ENCODE peak calls at places on chromosomes 6 and 20, in ten cellular contexts. One of them, this sample, is unnamed.

GRCh38 chr6:69791065-69791471 is 5.7 kb downstream of the LMBRD1 start:
- DNase-seq in transverse colon: no peak
- DNase-seq in SK-N-SH: no peak
- DNase-seq in GM23338: peak; percentile 42
- DNase-seq in stomach: no peak
- DNase-seq in sigmoid colon: no peak
- DNase-seq in endothelial cell of umbilical vein: no peak
- DNase-seq in breast epithelium: no peak
- DNase-seq in K562: no peak
- DNase-seq in HCT116: no peak
- DNase-seq in this sample: no peak

GRCh38 chr20:34112600-34113061 is 588 bp upstream of the EIF2S2 start:
- DNase-seq in sigmoid colon: peak; percentile 71
- DNase-seq in breast epithelium: no peak
- DNase-seq in HCT116: no peak
- DNase-seq in endothelial cell of umbilical vein: peak; percentile 76
- DNase-seq in stomach: peak; percentile 32
- DNase-seq in GM23338: peak; percentile 42
- DNase-seq in SK-N-SH: peak; percentile 60
- DNase-seq in transverse colon: peak; percentile 36
- DNase-seq in K562: no peak
- DNase-seq in this sample: no peak

GRCh38 chr6:70956451-70957283 is at the start of gene B3GAT2:
- DNase-seq in endothelial cell of umbilical vein: peak; percentile 23
- DNase-seq in SK-N-SH: peak; percentile 70
- DNase-seq in transverse colon: no peak
- DNase-seq in breast epithelium: no peak
- DNase-seq in stomach: no peak
- DNase-seq in sigmoid colon: peak; percentile 61
- DNase-seq in GM23338: peak; percentile 66
- DNase-seq in K562: no peak
- DNase-seq in HCT116: no peak
- DNase-seq in this sample: no peak

GRCh38 chr6:108518714-108519576 is 41.8 kb upstream of the FOXO3 start:
- DNase-seq in breast epithelium: no peak
- DNase-seq in SK-N-SH: peak; percentile 30
- DNase-seq in K562: no peak
- DNase-seq in endothelial cell of umbilical vein: peak; percentile 13
- DNase-seq in transverse colon: no peak
- DNase-seq in stomach: no peak
- DNase-seq in HCT116: peak; percentile 54
- DNase-seq in sigmoid colon: no peak
- DNase-seq in GM23338: peak; percentile 76
- DNase-seq in this sample: no peak

GRCh38 chr20:9409981-9410380 is 104.4 kb upstream of the LAMP5 start:
- DNase-seq in transverse colon: no peak
- DNase-seq in GM23338: no peak
- DNase-seq in SK-N-SH: no peak
- DNase-seq in breast epithelium: no peak
- DNase-seq in HCT116: no peak
- DNase-seq in K562: no peak
- DNase-seq in endothelial cell of umbilical vein: no peak
- DNase-seq in stomach: no peak
- DNase-seq in sigmoid colon: no peak
- DNase-seq in this sample: no peak

GRCh38 chr6:28003661-28004060 is 46.6 kb downstream of the OR2B6 start:
- DNase-seq in GM23338: no peak
- DNase-seq in breast epithelium: no peak
- DNase-seq in SK-N-SH: no peak
- DNase-seq in stomach: no peak
- DNase-seq in transverse colon: no peak
- DNase-seq in HCT116: no peak
- DNase-seq in endothelial cell of umbilical vein: no peak
- DNase-seq in sigmoid colon: no peak
- DNase-seq in K562: no peak
- DNase-seq in this sample: no peak

GRCh38 chr6:66103954-66104353 is 396.9 kb upstream of the EYS start:
- DNase-seq in sigmoid colon: no peak
- DNase-seq in HCT116: no peak
- DNase-seq in GM23338: no peak
- DNase-seq in endothelial cell of umbilical vein: no peak
- DNase-seq in K562: no peak
- DNase-seq in stomach: no peak
- DNase-seq in breast epithelium: no peak
- DNase-seq in SK-N-SH: no peak
- DNase-seq in transverse colon: no peak
- DNase-seq in this sample: no peak

GRCh38 chr6:112881828-112882227 is 534.7 kb downstream of the RFPL4B start:
- DNase-seq in transverse colon: no peak
- DNase-seq in GM23338: no peak
- DNase-seq in K562: no peak
- DNase-seq in breast epithelium: no peak
- DNase-seq in stomach: no peak
- DNase-seq in sigmoid colon: no peak
- DNase-seq in SK-N-SH: no peak
- DNase-seq in endothelial cell of umbilical vein: no peak
- DNase-seq in HCT116: no peak
- DNase-seq in this sample: no peak

GRCh38 chr20:44461142-44461802 is 14.4 kb upstream of the TTPAL start:
- DNase-seq in K562: no peak
- DNase-seq in GM23338: no peak
- DNase-seq in endothelial cell of umbilical vein: no peak
- DNase-seq in SK-N-SH: no peak
- DNase-seq in stomach: no peak
- DNase-seq in transverse colon: peak; percentile 25
- DNase-seq in sigmoid colon: no peak
- DNase-seq in HCT116: no peak
- DNase-seq in breast epithelium: no peak
- DNase-seq in this sample: no peak

GRCh38 chr6:107822154-107823046 is 1.7 kb downstream of the SCML4 start:
- DNase-seq in breast epithelium: no peak
- DNase-seq in endothelial cell of umbilical vein: no peak
- DNase-seq in K562: no peak
- DNase-seq in transverse colon: peak; percentile 26
- DNase-seq in sigmoid colon: no peak
- DNase-seq in SK-N-SH: no peak
- DNase-seq in stomach: no peak
- DNase-seq in HCT116: no peak
- DNase-seq in GM23338: no peak
- DNase-seq in this sample: no peak

GRCh38 chr20:46099491-46100287 is 9.9 kb upstream of the NCOA5 start:
- DNase-seq in transverse colon: peak; percentile 42
- DNase-seq in endothelial cell of umbilical vein: peak; percentile 19
- DNase-seq in breast epithelium: no peak
- DNase-seq in SK-N-SH: no peak
- DNase-seq in sigmoid colon: no peak
- DNase-seq in stomach: no peak
- DNase-seq in HCT116: no peak
- DNase-seq in GM23338: peak; percentile 76
- DNase-seq in K562: no peak
- DNase-seq in this sample: no peak

GRCh38 chr20:48483667-48484066 is 344.1 kb downstream of the PREX1 start:
- DNase-seq in GM23338: no peak
- DNase-seq in breast epithelium: no peak
- DNase-seq in stomach: no peak
- DNase-seq in K562: no peak
- DNase-seq in HCT116: no peak
- DNase-seq in transverse colon: no peak
- DNase-seq in endothelial cell of umbilical vein: no peak
- DNase-seq in sigmoid colon: peak; percentile 12
- DNase-seq in SK-N-SH: no peak
- DNase-seq in this sample: no peak

GRCh38 chr6:109051301-109051700 is 43.3 kb downstream of the SESN1 start:
- DNase-seq in breast epithelium: no peak
- DNase-seq in transverse colon: no peak
- DNase-seq in sigmoid colon: no peak
- DNase-seq in K562: no peak
- DNase-seq in HCT116: no peak
- DNase-seq in stomach: no peak
- DNase-seq in GM23338: no peak
- DNase-seq in endothelial cell of umbilical vein: no peak
- DNase-seq in SK-N-SH: no peak
- DNase-seq in this sample: no peak

GRCh38 chr6:53484409-53485280 is 60.3 kb downstream of the GCLC start:
- DNase-seq in stomach: peak; percentile 83
- DNase-seq in breast epithelium: no peak
- DNase-seq in GM23338: peak; percentile 83
- DNase-seq in K562: peak; percentile 53
- DNase-seq in sigmoid colon: peak; percentile 84
- DNase-seq in transverse colon: peak; percentile 77
- DNase-seq in SK-N-SH: peak; percentile 27
- DNase-seq in HCT116: peak; percentile 55
- DNase-seq in endothelial cell of umbilical vein: peak; percentile 84
- DNase-seq in this sample: no peak

GRCh38 chr6:153625089-153625488 is 414.0 kb upstream of the OPRM1 start:
- DNase-seq in SK-N-SH: no peak
- DNase-seq in endothelial cell of umbilical vein: no peak
- DNase-seq in GM23338: peak; percentile 24
- DNase-seq in K562: no peak
- DNase-seq in transverse colon: no peak
- DNase-seq in stomach: no peak
- DNase-seq in breast epithelium: no peak
- DNase-seq in sigmoid colon: no peak
- DNase-seq in HCT116: no peak
- DNase-seq in this sample: no peak

GRCh38 chr6:81999826-82000225 is 247.3 kb upstream of the TENT5A start:
- DNase-seq in SK-N-SH: no peak
- DNase-seq in endothelial cell of umbilical vein: no peak
- DNase-seq in K562: no peak
- DNase-seq in HCT116: no peak
- DNase-seq in sigmoid colon: no peak
- DNase-seq in transverse colon: no peak
- DNase-seq in GM23338: no peak
- DNase-seq in breast epithelium: no peak
- DNase-seq in stomach: no peak
- DNase-seq in this sample: no peak

GRCh38 chr6:139657121-139657520 is 282.7 kb upstream of the CITED2 start:
- DNase-seq in K562: no peak
- DNase-seq in HCT116: no peak
- DNase-seq in SK-N-SH: no peak
- DNase-seq in breast epithelium: no peak
- DNase-seq in stomach: no peak
- DNase-seq in transverse colon: no peak
- DNase-seq in sigmoid colon: no peak
- DNase-seq in GM23338: no peak
- DNase-seq in endothelial cell of umbilical vein: no peak
- DNase-seq in this sample: no peak
- TF ChIP-seq POLR2AphosphoS5 in K562: no peak
- TF ChIP-seq POLR2AphosphoS5 in HCT116: no peak
- TF ChIP-seq POLR2AphosphoS5 in SK-N-SH: no peak
- TF ChIP-seq POLR2AphosphoS5 in breast epithelium: no peak
- TF ChIP-seq POLR2AphosphoS5 in stomach: no peak
- TF ChIP-seq POLR2AphosphoS5 in transverse colon: no peak
- TF ChIP-seq POLR2AphosphoS5 in sigmoid colon: no peak
- TF ChIP-seq POLR2AphosphoS5 in GM23338: no peak
- TF ChIP-seq POLR2AphosphoS5 in endothelial cell of umbilical vein: no peak
- TF ChIP-seq POLR2AphosphoS5 in this sample: no peak

GRCh38 chr6:12363651-12364381 is 73.7 kb downstream of the EDN1 start:
- DNase-seq in stomach: peak; percentile 75
- DNase-seq in K562: no peak
- DNase-seq in endothelial cell of umbilical vein: no peak
- DNase-seq in SK-N-SH: no peak
- DNase-seq in HCT116: no peak
- DNase-seq in breast epithelium: no peak
- DNase-seq in sigmoid colon: no peak
- DNase-seq in GM23338: no peak
- DNase-seq in transverse colon: peak; percentile 69
- DNase-seq in this sample: no peak
- H3K27ac ChIP-seq in stomach: peak overlapping the region; percentile 79
- H3K27ac ChIP-seq in K562: no peak overlapping the region
- H3K27ac ChIP-seq in endothelial cell of umbilical vein: no peak overlapping the region
- H3K27ac ChIP-seq in SK-N-SH: no peak overlapping the region
- H3K27ac ChIP-seq in HCT116: no peak overlapping the region
- H3K27ac ChIP-seq in breast epithelium: no peak overlapping the region
- H3K27ac ChIP-seq in sigmoid colon: no peak overlapping the region
- H3K27ac ChIP-seq in GM23338: no peak overlapping the region
- H3K27ac ChIP-seq in transverse colon: peak overlapping the region; percentile 84
- H3K27ac ChIP-seq in this sample: no peak overlapping the region

DNA sequence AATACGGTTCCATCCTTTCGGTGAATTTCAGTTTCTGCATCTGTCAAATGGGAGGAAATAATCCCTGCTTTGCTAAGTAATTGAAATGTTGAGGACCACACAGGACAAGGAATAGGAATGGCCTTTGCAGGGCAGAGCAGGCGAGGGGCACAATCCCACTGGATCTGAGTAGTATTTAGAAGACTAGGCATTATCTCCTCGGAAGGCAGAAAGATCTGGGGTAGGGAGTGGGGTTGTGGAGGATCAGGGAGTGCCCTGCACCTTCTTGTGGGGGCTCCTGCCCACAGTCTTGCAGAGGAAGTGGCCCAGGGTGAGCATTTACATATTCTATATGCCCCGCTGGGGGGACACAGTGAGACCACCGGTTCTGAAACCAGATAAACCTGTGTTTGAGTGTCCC is 87.1 kb upstream of the SIRPA start:
- DNase-seq in HCT116: no peak
- DNase-seq in GM23338: no peak
- DNase-seq in breast epithelium: no peak
- DNase-seq in K562: no peak
- DNase-seq in stomach: no peak
- DNase-seq in transverse colon: no peak
- DNase-seq in endothelial cell of umbilical vein: no peak
- DNase-seq in SK-N-SH: no peak
- DNase-seq in sigmoid colon: no peak
- DNase-seq in this sample: peak; percentile 58
- TF ChIP-seq POLR2AphosphoS5 in HCT116: no peak
- TF ChIP-seq POLR2AphosphoS5 in GM23338: no peak
- TF ChIP-seq POLR2AphosphoS5 in breast epithelium: no peak
- TF ChIP-seq POLR2AphosphoS5 in K562: no peak
- TF ChIP-seq POLR2AphosphoS5 in stomach: no peak
- TF ChIP-seq POLR2AphosphoS5 in transverse colon: no peak
- TF ChIP-seq POLR2AphosphoS5 in endothelial cell of umbilical vein: no peak
- TF ChIP-seq POLR2AphosphoS5 in SK-N-SH: no peak
- TF ChIP-seq POLR2AphosphoS5 in sigmoid colon: no peak
- TF ChIP-seq POLR2AphosphoS5 in this sample: no peak

DNA sequence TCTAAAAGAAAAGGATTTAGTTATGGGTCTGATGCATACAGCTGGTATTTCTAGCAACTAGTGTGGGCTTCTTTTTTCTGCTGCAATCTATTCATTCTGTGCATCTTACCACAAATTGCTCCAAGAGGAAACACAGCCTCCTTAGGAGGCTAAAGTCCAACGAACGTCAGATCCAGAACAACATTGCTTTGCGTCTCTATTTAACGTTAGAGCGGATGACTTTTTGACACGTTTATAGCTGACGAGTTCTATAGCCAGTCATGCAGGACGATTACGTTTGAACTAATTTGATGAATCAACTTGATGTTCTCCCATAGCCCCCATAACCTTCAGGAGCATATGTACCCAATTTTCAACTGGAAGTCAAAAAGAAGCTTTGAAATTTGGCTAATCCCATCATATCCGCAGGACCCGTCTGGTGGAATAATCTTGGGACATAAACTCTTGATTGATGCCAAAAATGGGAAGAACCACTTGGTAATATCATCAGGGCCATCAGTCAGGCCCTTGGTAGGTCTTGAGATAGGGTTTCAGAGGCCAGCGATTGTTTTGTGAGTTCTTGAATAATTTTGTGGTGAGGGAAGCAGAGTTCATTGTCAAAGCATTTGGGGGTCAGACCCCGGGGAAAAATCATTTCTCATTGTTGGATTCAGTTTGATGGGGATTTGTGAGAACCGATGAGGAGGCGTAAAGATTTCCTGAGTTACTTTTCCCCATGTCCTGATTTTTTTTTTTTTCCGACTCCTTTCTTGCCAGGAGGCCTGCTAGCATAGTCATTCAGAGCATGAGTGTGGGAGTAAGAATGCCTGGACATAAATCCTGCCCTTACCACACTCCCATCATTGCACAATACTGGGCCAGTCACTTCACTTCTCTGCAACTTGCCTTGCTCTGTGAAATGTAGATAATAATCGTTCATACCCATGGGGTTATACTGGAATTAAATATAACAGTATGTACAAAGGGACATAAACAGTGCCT is 60.2 kb downstream of the TSHZ2 start:
- DNase-seq in K562: no peak
- DNase-seq in HCT116: no peak
- DNase-seq in breast epithelium: no peak
- DNase-seq in GM23338: no peak
- DNase-seq in sigmoid colon: peak; percentile 79
- DNase-seq in transverse colon: no peak
- DNase-seq in stomach: no peak
- DNase-seq in SK-N-SH: no peak
- DNase-seq in endothelial cell of umbilical vein: no peak
- DNase-seq in this sample: no peak
- H3K27ac ChIP-seq in K562: no peak overlapping the region
- H3K27ac ChIP-seq in HCT116: no peak overlapping the region
- H3K27ac ChIP-seq in breast epithelium: peak overlapping the region; percentile 81
- H3K27ac ChIP-seq in GM23338: no peak overlapping the region
- H3K27ac ChIP-seq in sigmoid colon: peak overlapping the region; percentile 49
- H3K27ac ChIP-seq in transverse colon: no peak overlapping the region
- H3K27ac ChIP-seq in stomach: peak overlapping the region; percentile 29
- H3K27ac ChIP-seq in SK-N-SH: no peak overlapping the region
- H3K27ac ChIP-seq in endothelial cell of umbilical vein: no peak overlapping the region
- H3K27ac ChIP-seq in this sample: no peak overlapping the region

This sample was measured in vagina.